ENCODE peak calls at places on chromosome 5, in ten cellular contexts. H is tibial artery; L is mammary epithelial cell; Z is CD8-positive, alpha-beta T cell; Q is transverse colon; W is GM23338; J is foreskin fibroblast; D is fibroblast of lung; T is WTC11; A is neural crest cell. E is an unnamed sample.

GRCh38 chr5:180330810-180331646 is 22.1 kb downstream of the GFPT2 start:
- DNase-seq in Z (no peak), H (peak; percentile 85), Q (peak; percentile 41), W (no peak), L (peak; percentile 53), D (peak; percentile 100), A (no peak), T (no peak), J (peak; percentile 99), E (peak; percentile 39)

GRCh38 chr5:144237851-144238250 is 67.2 kb downstream of the KCTD16 start:
- DNase-seq in H (no peak), T (no peak), J (no peak), L (no peak), D (peak; percentile 18), Q (no peak), W (no peak), Z (no peak), A (no peak), E (no peak)

GRCh38 chr5:28927559-28928326 is 1889.4 kb upstream of the CDH9 start:
- DNase-seq in T (no peak), J (no peak), L (no peak), D (no peak), H (no peak), Q (no peak), W (no peak), Z (no peak), A (no peak), E (no peak)

GRCh38 chr5:149240354-149240998 is 31.2 kb upstream of the AFAP1L1 start:
- DNase-seq in D (no peak), J (no peak), A (no peak), Z (peak; percentile 81), T (no peak), Q (peak; percentile 56), L (no peak), H (no peak), W (no peak), E (no peak)

GRCh38 chr5:5613261-5613990 is 190.9 kb downstream of the ICE1 start:
- DNase-seq in A (no peak), H (no peak), L (no peak), W (no peak), Z (no peak), Q (peak; percentile 29), D (no peak), J (no peak), T (no peak), E (no peak)

GRCh38 chr5:170404398-170404797 is 15.2 kb upstream of the KCNMB1 start:
- DNase-seq in L (no peak), Q (no peak), A (no peak), W (no peak), H (no peak), Z (no peak), J (no peak), T (no peak), D (no peak), E (no peak)

GRCh38 chr5:178288373-178289368 is 56.1 kb upstream of the PHYKPL start:
- DNase-seq in T (no peak), H (no peak), Q (no peak), L (peak; percentile 61), W (no peak), D (peak; percentile 1), J (no peak), Z (no peak), A (no peak), E (no peak)

GRCh38 chr5:168881427-168882149 is 302.4 kb upstream of the PANK3 start:
- DNase-seq in Q (no peak), Z (no peak), L (no peak), J (no peak), W (peak; percentile 72), D (no peak), T (peak; percentile 68), H (no peak), A (peak; percentile 32), E (peak; percentile 5)

GRCh38 chr5:81787843-81788242 is 36.9 kb upstream of the SSBP2 start:
- DNase-seq in A (peak; percentile 44), J (peak; percentile 73), T (no peak), Q (peak; percentile 55), L (peak; percentile 66), H (peak; percentile 78), W (peak; percentile 85), D (peak; percentile 71), Z (no peak), E (no peak)

GRCh38 chr5:2748841-2749513 is 2.5 kb downstream of the IRX2 start:
- DNase-seq in L (peak; percentile 32), T (no peak), H (no peak), J (no peak), Z (no peak), D (no peak), W (peak; percentile 44), Q (no peak), A (no peak), E (no peak)

GRCh38 chr5:179183481-179183880 is 123.3 kb downstream of the ZNF354C start:
- DNase-seq in Z (no peak), D (no peak), W (no peak), T (no peak), J (no peak), A (no peak), H (no peak), Q (no peak), L (no peak), E (no peak)

GRCh38 chr5:33244441-33245150 is 196.2 kb upstream of the TARS1 start:
- DNase-seq in L (no peak), J (no peak), A (no peak), H (no peak), Z (no peak), D (no peak), Q (no peak), T (no peak), W (no peak), E (no peak)

GRCh38 chr5:133341915-133342710 is 270.2 kb downstream of the FSTL4 start:
- DNase-seq in Q (no peak), L (no peak), H (peak; percentile 34), W (peak; percentile 39), T (peak; percentile 29), A (no peak), J (no peak), Z (no peak), D (no peak), E (no peak)

GRCh38 chr5:101288633-101289032 is 385.6 kb upstream of the ST8SIA4 start:
- DNase-seq in H (no peak), T (no peak), L (no peak), J (no peak), Z (no peak), Q (no peak), W (no peak), A (no peak), D (no peak), E (no peak)
- TF ChIP-seq CTCF in H (no peak), T (no peak), L (no peak), J (no peak), Z (no peak), Q (no peak), W (no peak), A (no peak), D (no peak), E (no peak)

GRCh38 chr5:142107729-142108431 is 699 bp upstream of the NDFIP1 start:
- DNase-seq in A (no peak), H (no peak), Q (no peak), J (no peak), D (no peak), W (no peak), Z (no peak), L (no peak), T (no peak), E (no peak)

GRCh38 chr5:142108432-142109355 is at the start of gene NDFIP1:
- DNase-seq in D (peak; percentile 78), L (peak; percentile 83), Z (peak; percentile 86), A (peak; percentile 71), W (peak; percentile 89), J (peak; percentile 78), T (peak; percentile 84), Q (peak; percentile 90), H (peak; percentile 94), E (peak; percentile 94)

GRCh38 chr5:142109356-142110045 is 922 bp downstream of the NDFIP1 start:
- DNase-seq in W (peak; percentile 46), T (no peak), J (no peak), L (no peak), A (no peak), Z (peak; percentile 53), D (peak; percentile 31), H (no peak), Q (peak; percentile 14), E (no peak)

GRCh38 chr5:142110988-142111687 is 2.6 kb downstream of the NDFIP1 start:
- DNase-seq in L (no peak), H (no peak), Q (no peak), Z (no peak), A (no peak), T (no peak), D (no peak), J (no peak), W (no peak), E (no peak)

DNA sequence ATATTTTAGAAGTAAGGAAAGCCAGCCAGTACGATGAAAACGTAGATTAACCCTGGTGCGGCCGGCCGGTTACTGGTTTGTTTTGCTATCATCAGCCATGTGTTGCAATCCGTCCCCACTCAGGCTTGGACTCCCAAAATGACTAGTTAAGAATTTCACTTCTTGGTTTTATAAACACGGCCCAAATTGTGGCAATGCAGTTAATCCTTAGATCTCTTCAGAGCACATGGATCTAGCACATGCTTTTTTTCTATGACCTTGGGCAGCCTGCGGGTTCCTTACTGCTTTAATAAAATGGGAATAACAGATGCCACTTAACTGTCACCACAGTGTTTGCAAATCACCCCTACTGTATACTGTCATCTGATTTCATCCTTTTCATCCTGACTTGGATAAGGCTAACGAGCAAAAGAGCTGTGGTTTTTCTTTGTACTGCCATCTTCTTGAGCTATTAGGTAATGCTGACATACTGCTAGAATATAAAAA is 1.5 kb downstream of the NDFIP1 start:
- DNase-seq in W (no peak), H (no peak), L (no peak), J (peak; percentile 35), A (no peak), D (peak; percentile 33), Z (no peak), T (no peak), Q (peak; percentile 19), E (peak; percentile 6)
- TF ChIP-seq CTCF in W (no peak), H (no peak), L (peak; percentile 17), J (no peak), A (no peak), D (peak; percentile 6), Z (no peak), T (no peak), Q (no peak), E (no peak)

GRCh38 chr5:117299940-117300339 is 725.3 kb upstream of the SEMA6A start:
- DNase-seq in W (no peak), Z (no peak), Q (no peak), J (no peak), H (no peak), A (no peak), D (no peak), T (no peak), L (no peak), E (no peak)
- TF ChIP-seq CTCF in W (no peak), Z (no peak), Q (no peak), J (no peak), H (no peak), A (no peak), D (no peak), T (no peak), L (no peak), E (no peak)

DNA sequence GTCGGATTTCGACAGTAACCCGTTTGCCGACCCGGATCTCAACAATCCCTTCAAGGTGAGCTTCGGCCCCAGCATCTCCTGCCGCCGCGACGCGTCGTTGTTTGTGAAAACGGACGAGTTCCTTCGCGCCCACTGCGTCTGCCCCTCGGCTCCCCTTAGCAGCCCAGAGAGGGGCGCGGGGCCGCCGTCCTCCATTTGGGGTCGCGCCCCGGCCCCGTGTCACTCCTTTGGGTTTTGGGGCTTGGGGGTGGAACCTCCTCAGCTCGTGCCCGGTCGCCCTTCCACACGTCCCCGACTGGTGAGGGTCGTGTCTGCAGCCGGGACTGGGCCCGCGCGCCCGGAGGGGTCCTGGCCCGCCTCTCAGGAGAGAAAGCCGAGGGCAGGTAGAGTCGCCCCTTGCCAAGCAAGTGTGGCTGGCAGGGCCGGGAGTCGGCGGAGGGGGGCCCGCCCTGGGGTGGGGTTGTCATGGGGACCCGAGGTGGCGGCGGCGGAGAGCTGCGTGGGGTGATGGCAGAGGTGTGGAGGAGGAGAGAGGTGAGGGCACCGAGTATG is 333 bp downstream of the SCAMP1 start:
- DNase-seq in J (no peak), T (no peak), H (peak; percentile 78), Q (peak; percentile 66), A (peak; percentile 28), Z (peak; percentile 79), D (no peak), W (no peak), L (no peak), E (peak; percentile 69)
- TF ChIP-seq CTCF in J (no peak), T (no peak), H (no peak), Q (no peak), A (no peak), Z (no peak), D (no peak), W (no peak), L (no peak), E (no peak)

E was measured in Calu3.